ENCODE peak calls at places on chromosomes 11 and 22, in five cellular contexts. I is HepG2, U is right lobe of liver, A is stomach, G is transverse colon. W is an unnamed sample.

GRCh38 chr11:31628111-31628510 is 118.5 kb downstream of the ELP4 start:
- DNase-seq in A (no peak), I (no peak), G (no peak), U (no peak), W (no peak)

GRCh38 chr11:116794851-116795250 is 3.2 kb upstream of the APOA5 start:
- DNase-seq in U (no peak), G (no peak), I (no peak), A (no peak), W (no peak)

GRCh38 chr11:132140056-132140455 is 769.6 kb downstream of the NTM start:
- DNase-seq in A (no peak), U (no peak), G (no peak), I (no peak), W (no peak)

GRCh38 chr11:40401132-40401853 is 1058.2 kb downstream of the LRRC4C start:
- DNase-seq in G (no peak), U (no peak), I (no peak), A (no peak), W (no peak)

GRCh38 chr11:114156766-114157165 is 97.3 kb downstream of the ZBTB16 start:
- DNase-seq in I (no peak), U (no peak), G (no peak), A (no peak), W (no peak)

GRCh38 chr11:72221386-72221785 is 3.2 kb upstream of the INPPL1 start:
- DNase-seq in A (peak), I (no peak), U (no peak), G (no peak), W (no peak)

GRCh38 chr11:88421530-88421929 is 84.0 kb upstream of the CTSC start:
- DNase-seq in A (no peak), U (no peak), I (no peak), G (no peak), W (no peak)

GRCh38 chr11:19848219-19848618 is 135.6 kb downstream of the NAV2 start:
- DNase-seq in I (no peak), U (no peak), A (no peak), G (no peak), W (no peak)

GRCh38 chr11:72081856-72082255 is 1.2 kb downstream of the LRRC51 start:
- DNase-seq in G (no peak), U (no peak), A (no peak), I (no peak), W (no peak)

GRCh38 chr11:4891996-4892640 is 10.4 kb downstream of the OR51T1 start:
- DNase-seq in G (no peak), A (no peak), I (no peak), U (no peak), W (no peak)

GRCh38 chr22:27972732-27973698 is 54.0 kb upstream of the PITPNB start:
- DNase-seq in I (no peak), U (no peak), G (no peak), A (no peak), W (no peak)

GRCh38 chr11:69950120-69950519 is 128.0 kb upstream of the ANO1 start:
- DNase-seq in A (no peak), U (peak), I (peak), G (peak), W (no peak)

GRCh38 chr11:120302001-120302805 is 22.9 kb upstream of the TLCD5 start:
- DNase-seq in G (peak), A (peak), U (peak), I (no peak), W (peak)

GRCh38 chr11:5922749-5923426 is 19.2 kb upstream of the OR56A3 start:
- DNase-seq in U (no peak), G (no peak), I (no peak), A (no peak), W (no peak)

GRCh38 chr22:36387914-36388864 is at the start of gene MYH9:
- DNase-seq in A (peak), U (peak), G (peak), I (peak), W (peak)

GRCh38 chr11:107898270-107898669 is 30.0 kb upstream of the RAB39A start:
- DNase-seq in G (no peak), A (no peak), U (no peak), I (peak), W (no peak)

GRCh38 chr11:116167706-116168458 is 604.9 kb downstream of the BUD13 start:
- DNase-seq in I (no peak), G (no peak), U (no peak), A (no peak), W (no peak)

GRCh38 chr11:61129608-61130523 is 27.6 kb downstream of the CD5 start:
- DNase-seq in A (peak), I (peak), G (peak), U (peak), W (peak)

GRCh38 chr22:33361581-33361980 is 303.4 kb upstream of the SYN3 start:
- DNase-seq in G (no peak), I (no peak), U (no peak), A (no peak), W (no peak)

GRCh38 chr22:34243023-34243422 is 322.7 kb upstream of the LARGE1 start:
- DNase-seq in A (no peak), U (no peak), G (no peak), I (no peak), W (no peak)

GRCh38 chr22:32555546-32555945 is 80.9 kb downstream of the FBXO7 start:
- DNase-seq in U (no peak), G (no peak), I (no peak), A (no peak), W (no peak)

GRCh38 chr11:93468286-93468685 is 74.9 kb downstream of the SMCO4 start:
- DNase-seq in G (no peak), U (no peak), A (no peak), I (no peak), W (no peak)

GRCh38 chr11:123616505-123617198 is 37.8 kb downstream of the SCN3B start:
- DNase-seq in G (peak), I (no peak), U (no peak), A (no peak), W (peak)

GRCh38 chr11:126925321-126926093 is 75.1 kb downstream of the KIRREL3 start:
- DNase-seq in A (no peak), G (no peak), I (no peak), U (no peak), W (no peak)

GRCh38 chr11:88475991-88476418 is 138.5 kb upstream of the CTSC start:
- DNase-seq in G (no peak), A (no peak), U (no peak), I (no peak), W (no peak)

GRCh38 chr22:44211946-44212930 is 31.5 kb downstream of the PARVG start:
- DNase-seq in U (no peak), A (no peak), I (no peak), G (no peak), W (no peak)

GRCh38 chr11:1226226-1226961 is 3.5 kb downstream of the MUC5B start:
- DNase-seq in A (no peak), U (peak), I (no peak), G (peak), W (no peak)

GRCh38 chr11:117146521-117146920 is 2.4 kb downstream of the PAFAH1B2 start:
- DNase-seq in I (no peak), G (no peak), U (no peak), A (no peak), W (no peak)

GRCh38 chr11:73759520-73760065 is 1.3 kb downstream of the RAB6A start:
- DNase-seq in A (no peak), I (no peak), G (no peak), U (no peak), W (no peak)

GRCh38 chr11:6654281-6655019 is 1.2 kb downstream of the DCHS1 start:
- DNase-seq in A (no peak), I (peak), G (no peak), U (peak), W (peak)

GRCh38 chr11:126926376-126926791 is 74.2 kb downstream of the KIRREL3 start:
- DNase-seq in G (no peak), U (no peak), A (no peak), I (no peak), W (no peak)

GRCh38 chr11:73390601-73391565 is 14.7 kb downstream of the RELT start:
- DNase-seq in I (no peak), G (no peak), U (peak), A (no peak), W (no peak)

GRCh38 chr22:47122441-47123000 is 360.1 kb downstream of the TBC1D22A start:
- DNase-seq in G (no peak), A (no peak), I (no peak), U (peak), W (no peak)

GRCh38 chr11:71304491-71304890 is 52.1 kb upstream of the SHANK2 start:
- DNase-seq in U (peak), G (no peak), I (no peak), A (peak), W (no peak)

GRCh38 chr22:19354201-19354600 is 62.7 kb upstream of the CLTCL1 start:
- DNase-seq in U (no peak), I (no peak), A (no peak), G (no peak), W (no peak)

GRCh38 chr11:67160872-67161783 is 42.1 kb downstream of the KDM2A start:
- DNase-seq in A (no peak), U (no peak), G (no peak), I (no peak), W (no peak)

GRCh38 chr11:340539-341512 is 20.2 kb upstream of the IFITM3 start:
- DNase-seq in G (no peak), A (no peak), U (no peak), I (no peak), W (no peak)

GRCh38 chr22:35480143-35480542 is 60.5 kb upstream of the RASD2 start:
- DNase-seq in U (peak), G (peak), I (no peak), A (peak), W (peak)

GRCh38 chr22:45594123-45594941 is 77.3 kb upstream of the ATXN10 start:
- DNase-seq in G (no peak), A (no peak), I (no peak), U (no peak), W (no peak)
- TF ChIP-seq CTCF in G (no peak), A (no peak), I (no peak), U (no peak), W (no peak)

GRCh38 chr11:9719949-9720646 is 56.2 kb downstream of the SWAP70 start:
- DNase-seq in A (no peak), G (no peak), U (no peak), I (no peak), W (no peak)
- H3K27ac ChIP-seq in A (peak), G (peak), U (peak), I (no peak), W (peak)

DNA sequence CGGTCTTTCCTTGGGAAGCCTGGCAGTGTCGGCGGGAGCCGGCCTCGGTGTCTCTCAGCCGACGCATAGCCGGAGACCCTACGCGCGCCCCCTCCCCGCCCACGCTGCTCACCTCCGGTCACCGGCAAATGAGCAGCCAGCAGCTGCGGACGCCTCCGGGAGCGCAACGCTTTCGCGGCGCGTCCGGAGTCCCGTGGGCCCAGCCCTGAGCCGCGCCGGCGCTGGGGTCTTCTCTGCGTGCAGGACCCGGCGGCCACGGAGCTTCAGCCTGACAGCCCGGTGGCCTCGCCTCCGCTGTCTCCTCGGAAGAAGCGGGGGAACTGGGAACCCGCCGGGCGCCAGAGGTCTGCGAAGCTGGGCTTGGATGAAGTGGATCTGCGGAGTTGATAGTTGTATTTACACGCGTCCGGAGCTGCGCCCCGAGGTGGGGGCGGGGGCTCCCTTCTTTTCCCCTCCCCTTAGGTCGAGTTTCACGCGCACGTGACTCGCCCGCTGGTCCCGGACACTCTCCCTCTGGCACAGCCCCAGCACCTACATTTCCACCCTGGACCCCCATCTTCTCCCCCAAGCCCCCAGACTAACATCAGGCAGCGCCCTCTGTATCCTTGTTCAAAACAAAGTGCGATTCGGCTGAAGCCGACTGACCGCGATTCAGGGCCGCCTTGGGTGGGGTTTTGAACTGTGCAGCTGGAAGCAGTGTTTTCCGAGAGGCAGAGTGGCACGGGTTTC is at the start of gene SLC43A1:
- DNase-seq in U (peak), G (peak), I (peak), A (peak), W (peak)
- TF ChIP-seq POLR2A in U (peak), G (no peak), I (no peak), A (no peak), W (peak)

GRCh38 chr11:22625448-22626287 is at the start of gene FANCF:
- DNase-seq in U (peak), G (peak), A (peak), I (peak), W (peak)
- TF ChIP-seq CTCF in U (no peak), G (no peak), A (no peak), I (no peak), W (no peak)

GRCh38 chr11:130435671-130436070 is 7.3 kb upstream of the ADAMTS8 start:
- DNase-seq in I (no peak), A (no peak), G (no peak), U (no peak), W (no peak)
- H3K27ac ChIP-seq in I (no peak), A (no peak), G (no peak), U (no peak), W (no peak)

GRCh38 chr11:57647960-57648776 is 1.5 kb downstream of the YPEL4 start:
- DNase-seq in A (no peak), U (no peak), G (no peak), I (no peak), W (no peak)
- TF ChIP-seq POLR2A in A (no peak), U (no peak), G (no peak), I (no peak), W (no peak)

DNA sequence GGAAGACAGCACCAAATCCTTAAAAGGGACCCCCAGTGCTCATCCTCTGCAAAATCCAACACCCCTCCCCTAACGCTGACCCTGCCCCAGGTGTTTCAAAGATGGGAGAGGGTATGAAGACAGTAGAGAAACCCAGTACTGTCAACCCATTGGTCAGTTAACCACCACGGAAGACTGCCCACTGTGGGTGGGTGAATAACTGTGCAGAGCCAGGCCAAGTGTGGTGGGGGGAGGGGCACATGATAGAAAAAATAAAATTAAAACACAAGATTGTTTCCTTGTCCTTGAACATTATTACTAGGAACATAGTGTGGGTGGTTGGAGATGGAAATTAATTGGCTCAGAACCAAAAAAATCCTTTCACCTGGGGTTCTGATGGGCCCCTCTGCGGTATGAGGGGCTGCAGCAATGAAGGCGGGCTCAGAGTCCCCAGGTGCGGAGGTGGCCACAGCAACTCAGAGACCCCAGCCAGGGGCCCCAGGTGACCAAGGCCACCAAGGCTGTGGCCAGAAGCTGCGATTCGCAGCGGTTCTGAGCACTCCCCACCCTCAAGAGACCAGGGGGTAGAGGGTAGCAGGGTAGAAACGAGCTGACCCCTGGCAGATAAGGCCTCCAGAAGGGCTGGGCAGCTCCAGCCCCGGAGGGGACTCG is 1.1 kb downstream of the TNKS1BP1 start:
- DNase-seq in G (no peak), I (no peak), U (no peak), A (no peak), W (no peak)
- TF ChIP-seq CTCF in G (no peak), I (no peak), U (no peak), A (no peak), W (peak)

W was measured in body of pancreas.